ENCODE peak calls at places on chromosomes 7 and 10, in nine cellular contexts. B is fibroblast of lung, D is upper lobe of right lung, H is BJ, S is adrenal gland, N is AG09309, P is dorsolateral prefrontal cortex, Y is GM23248, O is endodermal cell. T is an unnamed sample.

GRCh38 chr10:17059197-17059688 is 70.4 kb downstream of the CUBN start:
- DNase-seq in B (peak), D (no peak), H (no peak), S (no peak), N (peak), P (no peak), Y (peak), O (no peak), T (peak)

GRCh38 chr7:73681031-73681430 is 2.2 kb downstream of the DNAJC30 start:
- DNase-seq in B (no peak), D (no peak), H (no peak), S (no peak), N (no peak), P (no peak), Y (peak), O (no peak), T (no peak)

GRCh38 chr10:119313645-119314044 is 106.3 kb downstream of the GRK5 start:
- DNase-seq in B (no peak), D (no peak), H (no peak), S (no peak), N (no peak), P (no peak), Y (no peak), O (no peak), T (no peak)

GRCh38 chr10:100446130-100446761 is 16.6 kb upstream of the WNT8B start:
- DNase-seq in B (no peak), D (no peak), H (no peak), S (no peak), N (no peak), P (no peak), Y (no peak), O (no peak), T (no peak)

GRCh38 chr10:67520924-67521520 is 175.0 kb downstream of the CTNNA3 start:
- DNase-seq in B (peak), D (no peak), H (no peak), S (peak), N (peak), P (peak), Y (peak), O (peak), T (peak)

GRCh38 chr7:82559203-82559805 is 115.7 kb upstream of the CACNA2D1 start:
- DNase-seq in B (no peak), D (no peak), H (no peak), S (peak), N (no peak), P (no peak), Y (no peak), O (peak), T (no peak)

GRCh38 chr7:154188330-154188729 is 136.1 kb downstream of the DPP6 start:
- DNase-seq in B (no peak), D (no peak), H (no peak), S (no peak), N (no peak), P (no peak), Y (no peak), O (no peak), T (no peak)

GRCh38 chr10:79047875-79048638 is 20.7 kb upstream of the ZMIZ1 start:
- DNase-seq in B (no peak), D (peak), H (no peak), S (peak), N (no peak), P (no peak), Y (no peak), O (peak), T (no peak)

GRCh38 chr7:73847941-73848723 is 5.8 kb upstream of the METTL27 start:
- DNase-seq in B (no peak), D (no peak), H (no peak), S (no peak), N (no peak), P (no peak), Y (peak), O (no peak), T (no peak)

GRCh38 chr7:42057331-42057730 is 179.7 kb downstream of the GLI3 start:
- DNase-seq in B (no peak), D (no peak), H (no peak), S (no peak), N (no peak), P (no peak), Y (peak), O (no peak), T (no peak)

GRCh38 chr10:11448545-11449244 is 162.8 kb downstream of the USP6NL start:
- DNase-seq in B (no peak), D (no peak), H (no peak), S (peak), N (no peak), P (no peak), Y (no peak), O (no peak), T (no peak)

GRCh38 chr7:152355474-152356057 is 80.2 kb downstream of the KMT2C start:
- DNase-seq in B (no peak), D (no peak), H (no peak), S (no peak), N (no peak), P (no peak), Y (no peak), O (no peak), T (no peak)

GRCh38 chr10:29377333-29377961 is 88.6 kb downstream of the LYZL1 start:
- DNase-seq in B (peak), D (no peak), H (no peak), S (no peak), N (no peak), P (no peak), Y (peak), O (peak), T (no peak)

GRCh38 chr7:20783131-20783715 is 3.5 kb downstream of the SP8 start:
- DNase-seq in B (no peak), D (no peak), H (no peak), S (no peak), N (no peak), P (no peak), Y (no peak), O (peak), T (no peak)

GRCh38 chr7:84950836-84951235 is 236.0 kb downstream of the SEMA3D start:
- DNase-seq in B (peak), D (no peak), H (no peak), S (no peak), N (no peak), P (no peak), Y (peak), O (no peak), T (no peak)

GRCh38 chr10:62335326-62335725 is 38.8 kb upstream of the ZNF365 start:
- DNase-seq in B (peak), D (no peak), H (no peak), S (no peak), N (no peak), P (no peak), Y (peak), O (no peak), T (no peak)

GRCh38 chr10:18681971-18682403 is 22.8 kb downstream of the ARL5B start:
- DNase-seq in B (no peak), D (no peak), H (no peak), S (no peak), N (no peak), P (no peak), Y (peak), O (no peak), T (no peak)

GRCh38 chr10:69180525-69181204 is 631 bp downstream of the SUPV3L1 start:
- DNase-seq in B (no peak), D (no peak), H (no peak), S (no peak), N (no peak), P (no peak), Y (peak), O (no peak), T (no peak)

GRCh38 chr10:126049741-126050140 is 153.4 kb downstream of the FANK1 start:
- DNase-seq in B (peak), D (peak), H (peak), S (peak), N (peak), P (no peak), Y (peak), O (no peak), T (peak)

GRCh38 chr10:58302259-58302658 is 32.5 kb upstream of the UBE2D1 start:
- DNase-seq in B (no peak), D (no peak), H (no peak), S (no peak), N (no peak), P (no peak), Y (no peak), O (no peak), T (no peak)

GRCh38 chr7:72709909-72710308 is 118.1 kb downstream of the TYW1B start:
- DNase-seq in B (no peak), D (no peak), H (no peak), S (no peak), N (no peak), P (no peak), Y (no peak), O (no peak), T (no peak)

GRCh38 chr7:128783143-128783799 is 7.7 kb upstream of the OPN1SW start:
- DNase-seq in B (peak), D (no peak), H (peak), S (peak), N (peak), P (peak), Y (peak), O (peak), T (peak)

GRCh38 chr10:43231523-43232078 is 35.3 kb downstream of the RASGEF1A start:
- DNase-seq in B (no peak), D (peak), H (no peak), S (no peak), N (no peak), P (peak), Y (no peak), O (peak), T (no peak)

GRCh38 chr7:29078286-29078685 is 68.1 kb downstream of the CPVL start:
- DNase-seq in B (no peak), D (no peak), H (no peak), S (no peak), N (no peak), P (no peak), Y (no peak), O (no peak), T (no peak)

GRCh38 chr7:76048668-76048988 is 722 bp downstream of the MDH2 start:
- DNase-seq in B (no peak), D (peak), H (no peak), S (no peak), N (no peak), P (no peak), Y (no peak), O (peak), T (no peak)

GRCh38 chr10:5416981-5417380 is 4.6 kb downstream of the NET1 start:
- DNase-seq in B (no peak), D (no peak), H (no peak), S (no peak), N (no peak), P (no peak), Y (no peak), O (peak), T (no peak)

GRCh38 chr7:98288064-98288823 is 6.8 kb downstream of the BRI3 start:
- DNase-seq in B (no peak), D (peak), H (no peak), S (no peak), N (no peak), P (no peak), Y (peak), O (no peak), T (no peak)

GRCh38 chr7:156759579-156760202 is 119.1 kb downstream of the RNF32 start:
- DNase-seq in B (no peak), D (no peak), H (no peak), S (no peak), N (no peak), P (no peak), Y (no peak), O (no peak), T (no peak)

GRCh38 chr7:7704867-7705266 is 13.5 kb downstream of the RPA3 start:
- DNase-seq in B (no peak), D (no peak), H (no peak), S (no peak), N (no peak), P (no peak), Y (no peak), O (no peak), T (no peak)

GRCh38 chr7:80232969-80233724 is 98.5 kb downstream of the GNAI1 start:
- DNase-seq in B (no peak), D (no peak), H (no peak), S (no peak), N (no peak), P (no peak), Y (no peak), O (no peak), T (no peak)

GRCh38 chr10:116659049-116659670 is 38.4 kb downstream of the PNLIPRP2 start:
- DNase-seq in B (no peak), D (no peak), H (no peak), S (no peak), N (no peak), P (no peak), Y (no peak), O (no peak), T (no peak)

GRCh38 chr10:19638173-19638872 is 177.9 kb upstream of the PLXDC2 start:
- DNase-seq in B (peak), D (no peak), H (peak), S (peak), N (peak), P (no peak), Y (peak), O (no peak), T (peak)

GRCh38 chr10:118721005-118721876 is 33.5 kb downstream of the CACUL1 start:
- DNase-seq in B (peak), D (no peak), H (no peak), S (peak), N (no peak), P (no peak), Y (peak), O (peak), T (no peak)

GRCh38 chr7:128299109-128299514 is 44.6 kb downstream of the RBM28 start:
- DNase-seq in B (no peak), D (no peak), H (no peak), S (no peak), N (no peak), P (no peak), Y (no peak), O (peak), T (no peak)

GRCh38 chr7:117231047-117231359 is 91.9 kb downstream of the WNT2 start:
- DNase-seq in B (no peak), D (no peak), H (no peak), S (no peak), N (no peak), P (no peak), Y (peak), O (no peak), T (no peak)

GRCh38 chr7:117225536-117225935 is 97.3 kb downstream of the WNT2 start:
- DNase-seq in B (no peak), D (no peak), H (no peak), S (no peak), N (no peak), P (no peak), Y (no peak), O (peak), T (no peak)

GRCh38 chr7:117227091-117227490 is 95.8 kb downstream of the WNT2 start:
- DNase-seq in B (peak), D (no peak), H (no peak), S (no peak), N (no peak), P (no peak), Y (peak), O (no peak), T (no peak)

GRCh38 chr7:117230276-117231046 is 92.4 kb downstream of the WNT2 start:
- DNase-seq in B (peak), D (no peak), H (peak), S (no peak), N (peak), P (no peak), Y (peak), O (no peak), T (no peak)

GRCh38 chr7:117229350-117229749 is 93.5 kb downstream of the WNT2 start:
- DNase-seq in B (peak), D (no peak), H (no peak), S (no peak), N (no peak), P (no peak), Y (peak), O (no peak), T (peak)
- H3K4me3 ChIP-seq in B (no peak), D (no peak), H (no peak), S (no peak), N (no peak), P (no peak), Y (no peak), O (no peak), T (no peak)

GRCh38 chr7:40194743-40195142 is 59.9 kb downstream of the SUGCT start:
- DNase-seq in B (peak), D (no peak), H (no peak), S (no peak), N (peak), P (no peak), Y (peak), O (no peak), T (peak)
- H3K4me3 ChIP-seq in B (no peak), D (no peak), H (no peak), S (no peak), N (no peak), P (no peak), Y (no peak), O (no peak), T (no peak)

GRCh38 chr10:102894491-102895213 is 23.4 kb upstream of the CNNM2 start:
- DNase-seq in B (no peak), D (no peak), H (no peak), S (no peak), N (no peak), P (no peak), Y (no peak), O (no peak), T (no peak)
- H3K4me3 ChIP-seq in B (no peak), D (no peak), H (no peak), S (no peak), N (no peak), P (no peak), Y (no peak), O (no peak), T (no peak)

GRCh38 chr10:89535185-89536012 is at the start of gene SLC16A12:
- DNase-seq in B (peak), D (peak), H (no peak), S (no peak), N (no peak), P (no peak), Y (no peak), O (peak), T (no peak)
- H3K4me3 ChIP-seq in B (peak), D (peak), H (peak), S (no peak), N (peak), P (peak), Y (peak), O (peak), T (peak)

GRCh38 chr7:26115628-26116027 is 36.4 kb upstream of the NFE2L3 start:
- DNase-seq in B (no peak), D (no peak), H (no peak), S (no peak), N (no peak), P (no peak), Y (no peak), O (no peak), T (no peak)
- H3K4me3 ChIP-seq in B (no peak), D (no peak), H (no peak), S (no peak), N (no peak), P (no peak), Y (no peak), O (no peak), T (no peak)

DNA sequence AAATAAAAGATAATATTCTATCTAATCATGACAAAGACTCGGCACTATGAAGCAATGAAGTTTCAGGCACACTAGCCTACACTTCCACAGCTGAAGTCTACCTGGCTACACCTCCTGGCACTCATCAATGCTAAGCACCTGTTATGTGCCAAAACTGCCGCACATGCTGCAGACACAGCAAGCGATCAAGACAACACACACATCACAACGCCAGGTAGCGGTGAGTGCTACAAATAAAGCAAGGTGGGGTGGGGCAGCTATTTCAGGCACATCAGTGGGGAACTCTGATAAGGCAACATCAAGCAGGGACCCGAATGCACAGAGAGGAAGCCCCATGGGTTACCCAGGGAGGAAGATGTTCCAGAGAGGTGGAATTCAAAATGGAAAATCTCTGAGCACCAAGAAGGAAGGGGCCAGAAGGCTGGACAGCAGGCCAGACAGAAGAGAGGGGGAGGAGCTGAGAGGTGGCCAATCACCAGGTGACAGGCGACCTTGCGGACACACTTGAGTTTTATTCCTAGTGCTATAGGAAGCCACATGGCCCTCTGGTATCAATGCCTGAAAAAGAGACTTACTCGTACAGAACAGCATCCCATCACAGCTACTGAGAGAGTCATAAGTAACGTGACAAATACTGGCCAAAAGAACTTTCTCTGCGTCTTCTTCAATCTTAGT is 8.1 kb downstream of the PSAP start:
- DNase-seq in B (no peak), D (no peak), H (no peak), S (no peak), N (no peak), P (no peak), Y (no peak), O (no peak), T (no peak)
- H3K4me3 ChIP-seq in B (no peak), D (no peak), H (no peak), S (no peak), N (no peak), P (no peak), Y (no peak), O (no peak), T (no peak)

GRCh38 chr7:2738110-2738509 is 50.1 kb downstream of the AMZ1 start:
- DNase-seq in B (peak), D (no peak), H (no peak), S (peak), N (no peak), P (no peak), Y (no peak), O (no peak), T (no peak)
- H3K4me3 ChIP-seq in B (no peak), D (no peak), H (no peak), S (no peak), N (no peak), P (no peak), Y (no peak), O (no peak), T (no peak)

T was measured in skeletal muscle cell.